ENCODE peak calls at places on chromosomes 16 and 17, in nine cellular contexts. O is uterus; M is breast epithelium; W is AG09309; Q is thoracic aorta; C is lung; D is CD4-positive, alpha-beta T cell; U is adrenal gland; Y is endothelial cell of umbilical vein. S is an unnamed sample.

GRCh38 chr17:18141210-18141803 is 32.8 kb downstream of the MYO15A start:
- DNase-seq in M (no peak), C (no peak), Q (no peak), W (peak), U (peak), Y (peak), O (no peak), D (no peak), S (no peak)

GRCh38 chr17:34739386-34739785 is 160.0 kb downstream of the TMEM132E start:
- DNase-seq in M (no peak), U (no peak), O (no peak), Y (no peak), Q (no peak), W (no peak), D (no peak), C (no peak), S (no peak)

GRCh38 chr17:48219605-48220004 is 112.0 kb downstream of the SNX11 start:
- DNase-seq in Q (no peak), D (no peak), M (no peak), Y (no peak), W (no peak), C (no peak), O (no peak), U (no peak), S (no peak)

GRCh38 chr17:72580321-72581127 is 459.7 kb downstream of the SOX9 start:
- DNase-seq in Q (no peak), W (no peak), Y (no peak), C (peak), U (no peak), M (peak), D (no peak), O (no peak), S (no peak)

GRCh38 chr16:1612320-1613111 is at the start of gene CRAMP1:
- DNase-seq in W (no peak), Q (no peak), O (no peak), D (no peak), U (peak), C (no peak), M (no peak), Y (peak), S (no peak)

GRCh38 chr16:19005561-19006445 is 22.1 kb downstream of the TMC7 start:
- DNase-seq in W (no peak), U (no peak), Y (peak), Q (no peak), D (no peak), M (no peak), O (no peak), C (no peak), S (no peak)

GRCh38 chr16:2973081-2973480 is 3.9 kb downstream of the PAQR4 start:
- DNase-seq in M (no peak), W (no peak), O (no peak), Q (no peak), U (peak), Y (no peak), D (no peak), C (no peak), S (no peak)

GRCh38 chr16:65728172-65728571 is 606.3 kb upstream of the CDH11 start:
- DNase-seq in O (no peak), Q (no peak), C (no peak), Y (peak), M (peak), D (no peak), W (no peak), U (no peak), S (no peak)

GRCh38 chr17:76139801-76140660 is 1.0 kb downstream of the FOXJ1 start:
- DNase-seq in W (no peak), Y (no peak), D (peak), Q (no peak), C (peak), U (no peak), O (no peak), M (no peak), S (no peak)

GRCh38 chr17:67582632-67583230 is 135.0 kb upstream of the NOL11 start:
- DNase-seq in D (no peak), M (no peak), O (peak), U (peak), Q (no peak), W (no peak), C (no peak), Y (peak), S (no peak)

GRCh38 chr17:67067571-67068517 is 23.5 kb downstream of the CACNG1 start:
- DNase-seq in U (no peak), O (no peak), Y (no peak), Q (no peak), W (no peak), M (no peak), D (no peak), C (no peak), S (no peak)

GRCh38 chr17:42679001-42679491 is 2.3 kb upstream of the PLEKHH3 start:
- DNase-seq in D (peak), M (peak), O (peak), Q (no peak), C (peak), U (no peak), Y (peak), W (no peak), S (no peak)

GRCh38 chr17:67467500-67468481 is 90.7 kb downstream of the PITPNC1 start:
- DNase-seq in Y (no peak), Q (no peak), O (no peak), U (no peak), C (no peak), D (no peak), M (no peak), W (no peak), S (no peak)

GRCh38 chr17:38352245-38353083 is 820 bp downstream of the SOCS7 start:
- DNase-seq in M (no peak), C (no peak), D (peak), U (peak), O (peak), W (no peak), Y (peak), Q (no peak), S (no peak)

GRCh38 chr16:57187508-57187854 is 1.4 kb downstream of the RSPRY1 start:
- DNase-seq in Y (no peak), U (no peak), Q (no peak), W (no peak), C (no peak), D (no peak), O (no peak), M (no peak), S (no peak)

GRCh38 chr17:81159611-81160265 is 5.6 kb upstream of the PVALEF start:
- DNase-seq in Y (no peak), Q (no peak), W (no peak), M (no peak), O (no peak), D (no peak), C (no peak), U (peak), S (no peak)

GRCh38 chr17:49193513-49194296 is 16.7 kb downstream of the GNGT2 start:
- DNase-seq in Y (peak), Q (no peak), C (peak), D (no peak), O (peak), U (peak), W (no peak), M (peak), S (peak)

GRCh38 chr16:84689126-84689525 is 10.7 kb upstream of the USP10 start:
- DNase-seq in C (no peak), U (no peak), W (peak), M (no peak), Q (no peak), D (no peak), Y (peak), O (no peak), S (no peak)

GRCh38 chr16:69853481-69853880 is 91.3 kb downstream of the WWP2 start:
- DNase-seq in W (no peak), U (no peak), Q (no peak), O (no peak), D (no peak), Y (no peak), M (no peak), C (no peak), S (no peak)

GRCh38 chr17:1455748-1456599 is at the start of gene CRK:
- DNase-seq in U (peak), M (peak), Y (peak), O (peak), Q (peak), D (peak), C (peak), W (peak), S (peak)
- TF ChIP-seq CTCF in U (no peak), M (no peak), Y (no peak), O (peak), Q (no peak), D (no peak), C (no peak), W (no peak), S (no peak)

GRCh38 chr17:8226536-8227237 is 16.3 kb upstream of the AURKB start:
- DNase-seq in Y (peak), M (peak), W (peak), C (peak), O (peak), U (peak), Q (no peak), D (peak), S (no peak)

GRCh38 chr17:8223356-8224063 is 13.1 kb upstream of the AURKB start:
- DNase-seq in Y (no peak), Q (no peak), W (no peak), O (peak), U (peak), D (peak), C (peak), M (peak), S (no peak)

GRCh38 chr17:8224891-8225812 is 14.8 kb upstream of the AURKB start:
- DNase-seq in C (no peak), Y (no peak), Q (no peak), W (no peak), D (no peak), U (no peak), M (no peak), O (no peak), S (no peak)

GRCh38 chr17:8225813-8226535 is 15.6 kb upstream of the AURKB start:
- DNase-seq in Y (peak), W (no peak), U (peak), Q (no peak), D (peak), O (peak), M (no peak), C (peak), S (no peak)

DNA sequence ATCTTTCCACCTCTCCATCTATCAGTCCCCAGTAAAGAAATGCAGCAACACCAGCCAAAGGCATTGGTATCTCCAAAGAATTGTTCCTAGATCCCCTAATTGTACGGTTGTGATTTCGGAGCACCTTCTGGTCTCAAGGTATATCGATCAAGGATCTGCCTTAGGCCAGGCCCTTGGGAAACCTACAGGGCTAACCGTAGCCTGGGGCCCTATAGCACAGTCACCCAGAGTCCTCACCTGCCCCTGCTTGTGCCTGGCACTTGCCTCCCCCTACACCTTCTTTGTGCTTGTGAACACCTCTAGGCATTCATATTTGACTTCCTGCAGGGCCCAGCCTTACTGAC is 16.8 kb upstream of the AURKB start:
- DNase-seq in U (no peak), Y (no peak), Q (no peak), D (no peak), W (no peak), C (no peak), O (no peak), M (no peak), S (no peak)
- TF ChIP-seq CTCF in U (no peak), Y (no peak), Q (no peak), D (no peak), W (no peak), C (no peak), O (no peak), M (no peak), S (no peak)

DNA sequence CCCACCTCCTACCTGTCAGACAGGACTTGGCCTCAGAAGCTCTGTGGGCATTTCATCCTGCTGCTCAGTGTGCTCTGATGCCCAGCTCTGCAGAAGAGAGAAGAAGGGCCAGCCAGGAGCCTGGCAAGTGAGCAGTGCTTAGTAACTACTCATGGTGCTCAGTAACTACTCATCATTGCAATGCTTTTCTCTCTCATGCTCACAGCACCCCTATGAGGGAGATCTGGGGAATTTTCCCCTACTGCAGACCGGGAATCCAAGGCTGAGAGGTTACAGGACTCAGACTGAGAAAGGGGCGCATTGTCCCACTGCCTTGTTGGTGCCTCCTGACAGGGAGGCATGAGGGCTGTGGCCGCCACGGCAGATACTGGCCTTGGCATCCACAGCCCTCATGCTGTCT is 261.1 kb downstream of the C16orf95 start:
- DNase-seq in W (no peak), M (no peak), D (no peak), Y (peak), U (no peak), O (no peak), Q (no peak), C (no peak), S (no peak)
- TF ChIP-seq CTCF in W (peak), M (no peak), D (no peak), Y (peak), U (no peak), O (no peak), Q (no peak), C (no peak), S (no peak)

DNA sequence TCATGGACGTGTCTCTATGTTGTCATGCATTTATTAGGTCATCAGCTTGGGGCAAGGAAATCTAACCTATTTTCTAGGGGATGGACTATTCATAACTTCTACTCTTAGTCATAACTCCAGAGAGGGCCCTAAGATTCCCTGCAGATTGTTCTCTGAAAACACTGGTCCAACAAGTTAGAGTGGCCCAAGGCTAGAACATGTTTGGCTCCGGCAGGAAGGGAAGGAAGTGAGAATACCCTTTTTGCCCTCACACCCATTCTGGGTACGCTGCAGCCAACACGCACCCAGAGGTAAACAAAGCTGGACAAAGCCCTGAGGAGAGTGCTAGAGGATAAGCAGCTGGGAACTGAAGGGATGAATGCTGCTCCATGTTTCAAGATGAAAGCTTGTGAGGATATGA is 9.9 kb downstream of the C16orf86 start:
- DNase-seq in W (no peak), Q (no peak), Y (peak), C (no peak), U (no peak), D (no peak), M (no peak), O (no peak), S (no peak)
- TF ChIP-seq CTCF in W (no peak), Q (no peak), Y (no peak), C (no peak), U (no peak), D (no peak), M (no peak), O (no peak), S (no peak)

DNA sequence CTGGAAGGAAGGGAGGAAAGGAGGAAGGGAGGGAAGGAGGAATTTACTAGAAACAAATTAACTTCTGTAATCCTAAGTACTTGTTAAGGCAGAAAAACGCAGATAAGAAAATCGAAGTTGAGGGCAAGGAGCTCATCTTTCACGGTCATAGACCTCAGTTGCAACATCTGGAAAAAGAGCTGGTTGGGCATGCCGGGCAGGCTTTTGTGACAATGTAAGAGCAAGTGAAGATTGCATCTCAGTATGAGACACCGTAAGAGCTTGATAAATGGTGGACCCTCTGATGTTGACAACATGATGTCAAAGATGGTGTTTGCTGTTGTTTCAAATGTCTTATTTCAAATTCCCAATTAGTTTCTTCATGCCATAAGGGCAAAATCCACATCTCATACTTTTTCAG is 721.5 kb downstream of the MAF start:
- DNase-seq in Y (no peak), O (no peak), M (no peak), D (no peak), U (no peak), Q (no peak), C (no peak), W (no peak), S (no peak)
- TF ChIP-seq CTCF in Y (no peak), O (no peak), M (no peak), D (no peak), U (no peak), Q (no peak), C (no peak), W (no peak), S (no peak)

DNA sequence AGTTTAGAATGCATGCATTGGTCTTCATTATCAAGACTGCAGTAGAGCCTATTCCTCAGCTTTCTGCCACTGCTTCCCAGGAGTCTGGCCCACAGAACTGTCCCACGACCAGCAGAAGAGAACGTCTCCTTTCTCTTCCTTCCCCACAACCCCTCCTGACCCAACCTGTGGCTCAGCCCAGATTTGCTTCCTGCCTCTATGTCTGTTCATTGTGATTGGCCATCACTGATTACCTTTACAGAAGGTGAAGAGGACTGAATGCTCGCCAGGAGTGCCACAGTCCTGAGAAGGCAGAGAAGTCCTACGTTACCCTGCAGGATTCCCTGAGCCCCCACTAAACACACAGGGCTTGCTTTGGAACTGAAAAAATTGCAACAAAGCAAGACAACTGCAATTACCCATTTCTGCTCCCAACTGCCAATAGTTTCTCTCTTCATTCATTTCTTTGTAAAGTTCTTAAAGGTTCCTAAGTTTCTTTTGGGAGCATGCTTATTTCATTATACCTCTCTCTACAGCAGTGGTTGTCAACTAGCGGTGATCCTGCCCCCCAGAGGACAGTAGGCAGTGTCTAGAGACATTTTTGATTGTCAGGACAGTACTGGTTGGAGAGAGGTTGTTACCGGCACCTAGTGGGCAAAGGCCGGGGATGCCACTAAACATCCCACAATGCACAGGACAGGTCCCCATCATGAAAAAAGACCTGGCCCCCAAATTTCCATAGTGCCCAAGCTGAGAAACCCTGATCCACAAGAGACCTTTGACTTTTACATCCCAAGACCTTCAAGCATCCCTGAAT is 4.5 kb upstream of the NAT9 start:
- DNase-seq in C (no peak), W (no peak), D (peak), Q (no peak), Y (no peak), U (no peak), O (no peak), M (no peak), S (no peak)
- TF ChIP-seq CTCF in C (no peak), W (peak), D (no peak), Q (no peak), Y (peak), U (peak), O (no peak), M (no peak), S (no peak)

S was measured in omental fat pad.